ENCODE peak calls at places on chromosomes 3 and 15, in eight cellular contexts. One of them, this sample, is unnamed.

GRCh38 chr15:40660686-40661085 is 34.3 kb upstream of the RAD51 start:
- DNase-seq in left lung: no peak
- DNase-seq in HCT116: no peak
- DNase-seq in A172: no peak
- DNase-seq in CD8-positive, alpha-beta T cell: no peak
- DNase-seq in anterior cingulate cortex: no peak
- DNase-seq in NCI-H1092: no peak
- DNase-seq in A549: no peak
- DNase-seq in this sample: no peak

GRCh38 chr3:178485756-178486155 is 50.5 kb upstream of the KCNMB2 start:
- DNase-seq in A549: no peak
- DNase-seq in NCI-H1092: no peak
- DNase-seq in A172: no peak
- DNase-seq in left lung: no peak
- DNase-seq in HCT116: no peak
- DNase-seq in CD8-positive, alpha-beta T cell: no peak
- DNase-seq in anterior cingulate cortex: no peak
- DNase-seq in this sample: no peak

GRCh38 chr3:197327701-197328100 is 29.3 kb upstream of the DLG1 start:
- DNase-seq in CD8-positive, alpha-beta T cell: no peak
- DNase-seq in A172: peak
- DNase-seq in anterior cingulate cortex: peak
- DNase-seq in left lung: no peak
- DNase-seq in HCT116: no peak
- DNase-seq in NCI-H1092: no peak
- DNase-seq in A549: no peak
- DNase-seq in this sample: no peak

GRCh38 chr15:52657338-52657737 is 21.9 kb downstream of the ATOSA start:
- DNase-seq in NCI-H1092: no peak
- DNase-seq in A172: peak
- DNase-seq in A549: no peak
- DNase-seq in anterior cingulate cortex: no peak
- DNase-seq in left lung: no peak
- DNase-seq in CD8-positive, alpha-beta T cell: no peak
- DNase-seq in HCT116: no peak
- DNase-seq in this sample: no peak

GRCh38 chr15:100623301-100623700 is 20.9 kb downstream of the ASB7 start:
- DNase-seq in A172: no peak
- DNase-seq in NCI-H1092: no peak
- DNase-seq in anterior cingulate cortex: no peak
- DNase-seq in left lung: no peak
- DNase-seq in HCT116: no peak
- DNase-seq in CD8-positive, alpha-beta T cell: no peak
- DNase-seq in A549: no peak
- DNase-seq in this sample: no peak

GRCh38 chr3:177281292-177281942 is 84.1 kb upstream of the TBL1XR1 start:
- DNase-seq in NCI-H1092: peak
- DNase-seq in left lung: no peak
- DNase-seq in CD8-positive, alpha-beta T cell: no peak
- DNase-seq in anterior cingulate cortex: no peak
- DNase-seq in HCT116: no peak
- DNase-seq in A172: no peak
- DNase-seq in A549: no peak
- DNase-seq in this sample: no peak

GRCh38 chr3:53534216-53534615 is 39.8 kb downstream of the CACNA1D start:
- DNase-seq in left lung: no peak
- DNase-seq in NCI-H1092: no peak
- DNase-seq in HCT116: no peak
- DNase-seq in A549: no peak
- DNase-seq in CD8-positive, alpha-beta T cell: no peak
- DNase-seq in A172: no peak
- DNase-seq in anterior cingulate cortex: no peak
- DNase-seq in this sample: no peak

GRCh38 chr3:180102134-180102533 is 65.4 kb upstream of the PEX5L start:
- DNase-seq in HCT116: no peak
- DNase-seq in NCI-H1092: no peak
- DNase-seq in CD8-positive, alpha-beta T cell: no peak
- DNase-seq in left lung: no peak
- DNase-seq in A549: no peak
- DNase-seq in A172: no peak
- DNase-seq in anterior cingulate cortex: no peak
- DNase-seq in this sample: no peak

GRCh38 chr3:143573904-143574303 is 274.4 kb downstream of the SLC9A9 start:
- DNase-seq in anterior cingulate cortex: no peak
- DNase-seq in left lung: no peak
- DNase-seq in NCI-H1092: no peak
- DNase-seq in CD8-positive, alpha-beta T cell: no peak
- DNase-seq in A172: no peak
- DNase-seq in A549: no peak
- DNase-seq in HCT116: no peak
- DNase-seq in this sample: no peak

GRCh38 chr3:140573011-140573410 is 104.9 kb upstream of the TRIM42 start:
- DNase-seq in A549: no peak
- DNase-seq in NCI-H1092: no peak
- DNase-seq in CD8-positive, alpha-beta T cell: no peak
- DNase-seq in left lung: no peak
- DNase-seq in A172: no peak
- DNase-seq in HCT116: no peak
- DNase-seq in anterior cingulate cortex: no peak
- DNase-seq in this sample: no peak